ENCODE peak calls at places on chromosomes 3 and 15, in six cellular contexts. I is anterior cingulate cortex, M is NCI-H1436, X is GM03348, F is EL, T is ELR. P is an unnamed sample.

GRCh38 chr3:158313344-158313927 is 203.5 kb downstream of the RSRC1 start:
- DNase-seq in T (peak), I (no peak), M (peak), X (peak), F (peak), P (peak)

GRCh38 chr15:75054172-75054897 is 30.9 kb downstream of the PPCDC start:
- DNase-seq in I (no peak), T (no peak), X (no peak), M (no peak), F (no peak), P (no peak)

GRCh38 chr15:42405876-42406482 is 46.7 kb downstream of the CAPN3 start:
- DNase-seq in F (no peak), T (no peak), I (peak), M (no peak), X (no peak), P (no peak)

GRCh38 chr3:51944541-51945021 is 2.4 kb downstream of the PARP3 start:
- DNase-seq in M (no peak), T (no peak), X (no peak), I (no peak), F (no peak), P (no peak)

GRCh38 chr15:65326109-65326508 is 21.6 kb downstream of the RNU5B-1 start:
- DNase-seq in M (no peak), X (no peak), T (no peak), F (peak), I (peak), P (no peak)

GRCh38 chr3:25420885-25421284 is 7.2 kb upstream of the RARB start:
- DNase-seq in T (peak), I (no peak), F (peak), X (no peak), M (no peak), P (no peak)

GRCh38 chr3:112634786-112635541 is 6.0 kb downstream of the CCDC80 start:
- DNase-seq in M (peak), I (no peak), F (no peak), T (peak), X (no peak), P (no peak)

GRCh38 chr15:68268405-68268804 is 9.1 kb upstream of the FEM1B start:
- DNase-seq in I (no peak), T (no peak), M (no peak), F (no peak), X (no peak), P (no peak)

GRCh38 chr3:36597422-36597821 is 166.9 kb downstream of the DCLK3 start:
- DNase-seq in X (no peak), M (no peak), F (peak), T (peak), I (no peak), P (no peak)

GRCh38 chr3:22886394-22886793 is 316.7 kb upstream of the UBE2E2 start:
- DNase-seq in T (no peak), F (no peak), M (no peak), X (no peak), I (peak), P (no peak)

GRCh38 chr3:169497567-169498257 is 165.8 kb downstream of the MECOM start:
- DNase-seq in I (no peak), T (peak), F (peak), X (no peak), M (no peak), P (no peak)

GRCh38 chr15:74196175-74196574 is 6.4 kb downstream of the STRA6 start:
- DNase-seq in F (peak), M (no peak), I (no peak), X (peak), T (peak), P (peak)

GRCh38 chr3:134333522-134334181 is 40.6 kb downstream of the AMOTL2 start:
- DNase-seq in T (peak), I (no peak), F (peak), X (peak), M (no peak), P (peak)

GRCh38 chr15:85500729-85501128 is 120.3 kb downstream of the AKAP13 start:
- DNase-seq in T (no peak), I (no peak), F (no peak), X (no peak), M (no peak), P (peak)

GRCh38 chr3:71074416-71074815 is 509.1 kb downstream of the FOXP1 start:
- DNase-seq in T (peak), X (no peak), I (no peak), F (no peak), M (no peak), P (no peak)

GRCh38 chr3:184284696-184285095 is 8.9 kb downstream of the ECE2 start:
- DNase-seq in M (peak), F (peak), I (peak), T (peak), X (peak), P (peak)

GRCh38 chr15:60809375-60809774 is 330.4 kb upstream of the ICE2 start:
- DNase-seq in F (no peak), M (no peak), I (no peak), X (no peak), T (no peak), P (no peak)

GRCh38 chr3:14204605-14205284 is 26.1 kb downstream of the LSM3 start:
- DNase-seq in F (peak), T (no peak), I (no peak), M (no peak), X (peak), P (peak)

GRCh38 chr15:101176625-101177024 is 75.2 kb downstream of the CHSY1 start:
- DNase-seq in T (peak), F (peak), I (no peak), M (no peak), X (no peak), P (no peak)

GRCh38 chr3:8660271-8660731 is 15.7 kb upstream of the SSUH2 start:
- DNase-seq in F (no peak), M (no peak), T (no peak), I (no peak), X (no peak), P (peak)

GRCh38 chr3:139518926-139519842 is 20.4 kb downstream of the RBP1 start:
- DNase-seq in I (no peak), F (no peak), X (no peak), T (no peak), M (no peak), P (no peak)

GRCh38 chr15:82764740-82765139 is 41.1 kb downstream of the FSD2 start:
- DNase-seq in M (no peak), F (no peak), X (no peak), T (no peak), I (no peak), P (no peak)

GRCh38 chr3:150497956-150498355 is 48.3 kb downstream of the SERP1 start:
- DNase-seq in F (peak), X (peak), I (no peak), T (peak), M (no peak), P (no peak)

GRCh38 chr3:156321934-156322333 is 201.6 kb downstream of the KCNAB1 start:
- DNase-seq in I (peak), M (no peak), F (no peak), X (no peak), T (no peak), P (no peak)

GRCh38 chr15:52078197-52078875 is 34.2 kb downstream of the BCL2L10 start:
- DNase-seq in F (no peak), M (no peak), I (no peak), T (no peak), X (no peak), P (no peak)

GRCh38 chr3:179853176-179853575 is 183.6 kb downstream of the PEX5L start:
- DNase-seq in M (no peak), I (no peak), F (peak), X (peak), T (no peak), P (peak)